ENCODE peak calls at places on chromosome 1, in seven cellular contexts. I is right cardiac atrium; E is chondrocyte; D is cerebellar cortex; L is stimulated activated CD4-positive, alpha-beta T cell treated with anti-CD3 and anti-CD28 coated beads, Interleukin-12 subunit alpha, Interleukin-12 subunit beta, amount 100 ng/mL, for 24 hours; O is NCI-H524; V is transverse colon. P is an unnamed sample.

GRCh38 chr1:56411021-56411420 is 168.3 kb downstream of the PLPP3 start:
- DNase-seq in D (no peak), I (no peak), V (no peak), O (no peak), L (no peak), E (no peak), P (no peak)

GRCh38 chr1:197469620-197470210 is 201.7 kb downstream of the CRB1 start:
- DNase-seq in L (no peak), V (no peak), I (no peak), D (no peak), O (no peak), E (no peak), P (no peak)

GRCh38 chr1:240823357-240823756 is 211.4 kb upstream of the GREM2 start:
- DNase-seq in O (no peak), I (no peak), E (no peak), V (no peak), D (no peak), L (no peak), P (no peak)

GRCh38 chr1:33583567-33583966 is 111.1 kb downstream of the ZSCAN20 start:
- DNase-seq in I (peak), L (no peak), E (no peak), O (no peak), V (no peak), D (peak), P (no peak)

GRCh38 chr1:210223174-210223904 is 9.3 kb upstream of the SERTAD4 start:
- DNase-seq in D (no peak), E (no peak), L (no peak), V (peak), O (no peak), I (peak), P (no peak)

GRCh38 chr1:165683848-165684485 is 14.4 kb downstream of the ALDH9A1 start:
- DNase-seq in O (no peak), E (no peak), I (no peak), L (no peak), V (no peak), D (no peak), P (no peak)

GRCh38 chr1:4176841-4177240 is 276.8 kb upstream of the C1orf174 start:
- DNase-seq in L (no peak), O (no peak), V (no peak), D (no peak), E (no peak), I (no peak), P (no peak)

GRCh38 chr1:183653876-183654451 is 848 bp upstream of the APOBEC4 start:
- DNase-seq in L (no peak), E (no peak), I (no peak), D (no peak), O (no peak), V (no peak), P (no peak)

GRCh38 chr1:197222025-197222685 is 45.9 kb upstream of the CRB1 start:
- DNase-seq in D (no peak), L (no peak), V (no peak), I (no peak), E (no peak), O (no peak), P (no peak)

GRCh38 chr1:78619446-78619802 is 824 bp upstream of the IFI44L start:
- DNase-seq in V (no peak), I (no peak), D (no peak), O (no peak), E (no peak), L (no peak), P (no peak)

GRCh38 chr1:229563241-229563640 is 4.7 kb upstream of the ABCB10 start:
- DNase-seq in I (no peak), D (no peak), E (no peak), L (no peak), V (no peak), O (peak), P (no peak)

GRCh38 chr1:65527672-65528071 is 107.2 kb downstream of the LEPR start:
- DNase-seq in I (no peak), E (no peak), L (no peak), D (no peak), O (no peak), V (no peak), P (peak)

GRCh38 chr1:156860639-156861423 is at the start of gene NTRK1:
- DNase-seq in V (peak), D (no peak), I (peak), L (peak), E (no peak), O (peak), P (peak)

GRCh38 chr1:204417231-204417997 is 5.8 kb upstream of the PPP1R15B start:
- DNase-seq in E (no peak), I (peak), O (no peak), V (peak), L (no peak), D (no peak), P (peak)